ENCODE peak calls at places on chromosome 9, in four cellular contexts. One of them, this sample, is unnamed.

GRCh38 chr9:4569101-4569500 is 78.8 kb downstream of the SLC1A1 start:
- DNase-seq in GM13977: no peak
- DNase-seq in GM12864: no peak
- DNase-seq in natural killer cell: no peak
- DNase-seq in this sample: no peak

GRCh38 chr9:8826281-8826680 is 1026.7 kb upstream of the DMAC1 start:
- DNase-seq in GM13977: no peak
- DNase-seq in GM12864: no peak
- DNase-seq in natural killer cell: no peak
- DNase-seq in this sample: no peak

GRCh38 chr9:13410566-13411031 is 131.1 kb upstream of the MPDZ start:
- DNase-seq in GM13977: no peak
- DNase-seq in GM12864: no peak
- DNase-seq in natural killer cell: no peak
- DNase-seq in this sample: no peak

GRCh38 chr9:98777618-98778017 is 18.7 kb downstream of the ANKS6 start:
- DNase-seq in GM13977: no peak
- DNase-seq in GM12864: no peak
- DNase-seq in natural killer cell: no peak
- DNase-seq in this sample: no peak

GRCh38 chr9:74772126-74772525 is 115.6 kb downstream of the TRPM6 start:
- DNase-seq in GM13977: peak
- DNase-seq in GM12864: no peak
- DNase-seq in natural killer cell: no peak
- DNase-seq in this sample: no peak

GRCh38 chr9:2469681-2470141 is 151.9 kb upstream of the VLDLR start:
- DNase-seq in GM13977: no peak
- DNase-seq in GM12864: no peak
- DNase-seq in natural killer cell: no peak
- DNase-seq in this sample: no peak

GRCh38 chr9:75152416-75152815 is 64.1 kb downstream of the OSTF1 start:
- DNase-seq in GM13977: no peak
- DNase-seq in GM12864: no peak
- DNase-seq in natural killer cell: peak
- DNase-seq in this sample: no peak

GRCh38 chr9:99411479-99412100 is 189.5 kb downstream of the SEC61B start:
- DNase-seq in GM13977: no peak
- DNase-seq in GM12864: no peak
- DNase-seq in natural killer cell: no peak
- DNase-seq in this sample: no peak

GRCh38 chr9:19409406-19410194 is 791 bp downstream of the ACER2 start:
- DNase-seq in GM13977: peak
- DNase-seq in GM12864: no peak
- DNase-seq in natural killer cell: no peak
- DNase-seq in this sample: no peak

GRCh38 chr9:121463026-121463827 is 36.4 kb downstream of the GGTA1 start:
- DNase-seq in GM13977: peak
- DNase-seq in GM12864: no peak
- DNase-seq in natural killer cell: no peak
- DNase-seq in this sample: peak

GRCh38 chr9:97873410-97873809 is 20.4 kb downstream of the FOXE1 start:
- DNase-seq in GM13977: no peak
- DNase-seq in GM12864: no peak
- DNase-seq in natural killer cell: no peak
- DNase-seq in this sample: no peak

GRCh38 chr9:100499866-100500265 is 26.9 kb downstream of the TMEFF1 start:
- DNase-seq in GM13977: no peak
- DNase-seq in GM12864: no peak
- DNase-seq in natural killer cell: no peak
- DNase-seq in this sample: no peak

GRCh38 chr9:100511205-100511604 is 38.3 kb downstream of the TMEFF1 start:
- DNase-seq in GM13977: no peak
- DNase-seq in GM12864: no peak
- DNase-seq in natural killer cell: no peak
- DNase-seq in this sample: no peak

DNA sequence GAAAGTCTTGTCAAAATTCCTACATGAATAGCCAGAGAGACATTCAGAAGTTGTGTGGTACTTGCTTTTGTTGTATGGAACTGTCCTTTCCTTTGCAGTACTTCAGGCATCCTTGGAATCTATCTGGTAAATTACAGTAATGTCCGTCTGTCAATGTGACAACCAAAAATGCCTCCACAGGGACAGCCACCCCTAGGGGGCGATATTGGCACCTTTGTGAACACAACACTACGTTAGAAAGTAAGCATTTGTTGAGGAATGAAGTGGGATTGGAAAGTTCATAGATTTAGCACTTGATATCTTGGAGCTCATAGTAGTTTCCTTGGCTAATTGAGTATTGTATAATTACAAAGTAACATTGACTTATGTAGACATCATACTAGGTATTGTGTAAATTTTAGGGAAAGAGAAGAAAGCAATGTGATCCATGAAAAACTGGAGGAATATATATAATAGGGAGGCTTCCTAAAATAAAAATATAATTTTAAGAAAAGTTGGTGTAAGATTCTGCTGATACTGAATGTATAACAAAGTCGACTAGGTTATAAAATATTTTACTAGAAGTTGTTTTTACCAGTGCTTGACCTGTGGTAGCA is 32.7 kb downstream of the TMEFF1 start:
- DNase-seq in GM13977: peak
- DNase-seq in GM12864: peak
- DNase-seq in natural killer cell: peak
- DNase-seq in this sample: peak
- TF ChIP-seq CTCF in GM13977: peak
- TF ChIP-seq CTCF in GM12864: peak
- TF ChIP-seq CTCF in natural killer cell: peak
- TF ChIP-seq CTCF in this sample: peak

DNA sequence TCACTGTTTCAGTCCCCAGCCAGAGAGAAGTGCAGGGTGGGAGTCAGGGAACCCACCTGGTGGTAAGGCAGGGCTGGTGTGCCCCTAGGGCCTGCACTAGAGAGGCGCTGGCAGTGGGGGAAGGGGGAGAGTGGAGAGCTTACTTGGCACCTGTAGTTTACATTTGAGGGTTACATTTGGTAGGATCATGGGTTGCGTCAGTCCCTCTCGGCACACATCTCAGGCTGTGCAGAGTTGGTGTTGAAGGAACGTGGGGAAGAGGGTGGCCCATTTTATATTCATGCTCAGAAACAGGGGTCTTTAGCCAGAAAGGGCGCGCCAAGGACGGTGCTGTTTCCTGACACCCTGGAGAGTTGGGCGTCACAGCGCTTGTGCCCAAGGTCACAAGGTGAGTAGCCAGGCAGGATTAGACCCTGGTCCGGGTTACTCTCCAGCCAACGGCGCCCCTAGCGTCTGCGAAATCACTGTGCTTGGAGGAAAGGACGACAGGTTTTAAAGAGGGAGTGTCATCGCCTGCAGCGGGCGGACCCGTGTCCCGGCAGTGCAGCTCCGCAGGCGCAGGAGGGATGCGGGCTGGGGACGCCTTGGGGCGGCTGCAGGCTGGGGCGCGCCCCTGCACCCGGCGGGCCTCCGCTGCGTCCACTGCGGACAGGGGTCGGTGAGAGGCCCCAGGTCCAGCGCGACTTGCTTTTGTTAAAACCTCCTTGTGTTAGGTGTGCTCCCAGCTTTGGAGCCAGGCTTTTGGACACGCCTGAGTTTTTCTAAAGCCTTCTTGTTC is 272.6 kb downstream of the FANCC start:
- DNase-seq in GM13977: no peak
- DNase-seq in GM12864: no peak
- DNase-seq in natural killer cell: no peak
- DNase-seq in this sample: peak
- TF ChIP-seq CTCF in GM13977: no peak
- TF ChIP-seq CTCF in GM12864: no peak
- TF ChIP-seq CTCF in natural killer cell: no peak
- TF ChIP-seq CTCF in this sample: peak

GRCh38 chr9:133396952-133397351 is 20.8 kb downstream of the STKLD1 start:
- DNase-seq in GM13977: no peak
- DNase-seq in GM12864: no peak
- DNase-seq in natural killer cell: no peak
- DNase-seq in this sample: no peak
- TF ChIP-seq CTCF in GM13977: peak
- TF ChIP-seq CTCF in GM12864: peak
- TF ChIP-seq CTCF in natural killer cell: no peak
- TF ChIP-seq CTCF in this sample: peak

GRCh38 chr9:79757906-79758669 is 186.3 kb downstream of the TLE4 start:
- DNase-seq in GM13977: no peak
- DNase-seq in GM12864: no peak
- DNase-seq in natural killer cell: no peak
- DNase-seq in this sample: no peak
- TF ChIP-seq CTCF in GM13977: peak
- TF ChIP-seq CTCF in GM12864: peak
- TF ChIP-seq CTCF in natural killer cell: peak
- TF ChIP-seq CTCF in this sample: peak

DNA sequence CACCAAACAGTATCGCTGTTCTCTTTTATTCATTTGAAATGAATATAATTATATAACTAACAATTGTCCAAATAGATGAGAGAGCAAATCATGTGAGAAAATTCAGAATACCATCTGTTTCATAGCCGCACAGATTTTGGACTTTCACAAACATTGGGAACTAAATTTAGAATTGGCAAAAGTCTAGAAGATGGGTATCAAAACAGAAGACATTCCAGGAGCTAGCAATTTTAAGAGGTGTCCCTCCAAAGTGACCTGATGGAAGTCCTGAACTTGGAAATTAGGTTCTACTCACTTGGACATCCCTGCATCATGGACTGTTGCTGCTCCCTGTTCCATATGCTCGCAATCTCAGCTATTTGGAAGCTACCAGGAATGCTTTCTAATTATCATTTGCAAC is 56.9 kb upstream of the FSD1L start:
- DNase-seq in GM13977: no peak
- DNase-seq in GM12864: no peak
- DNase-seq in natural killer cell: no peak
- DNase-seq in this sample: no peak
- TF ChIP-seq CTCF in GM13977: no peak
- TF ChIP-seq CTCF in GM12864: no peak
- TF ChIP-seq CTCF in natural killer cell: no peak
- TF ChIP-seq CTCF in this sample: no peak

DNA sequence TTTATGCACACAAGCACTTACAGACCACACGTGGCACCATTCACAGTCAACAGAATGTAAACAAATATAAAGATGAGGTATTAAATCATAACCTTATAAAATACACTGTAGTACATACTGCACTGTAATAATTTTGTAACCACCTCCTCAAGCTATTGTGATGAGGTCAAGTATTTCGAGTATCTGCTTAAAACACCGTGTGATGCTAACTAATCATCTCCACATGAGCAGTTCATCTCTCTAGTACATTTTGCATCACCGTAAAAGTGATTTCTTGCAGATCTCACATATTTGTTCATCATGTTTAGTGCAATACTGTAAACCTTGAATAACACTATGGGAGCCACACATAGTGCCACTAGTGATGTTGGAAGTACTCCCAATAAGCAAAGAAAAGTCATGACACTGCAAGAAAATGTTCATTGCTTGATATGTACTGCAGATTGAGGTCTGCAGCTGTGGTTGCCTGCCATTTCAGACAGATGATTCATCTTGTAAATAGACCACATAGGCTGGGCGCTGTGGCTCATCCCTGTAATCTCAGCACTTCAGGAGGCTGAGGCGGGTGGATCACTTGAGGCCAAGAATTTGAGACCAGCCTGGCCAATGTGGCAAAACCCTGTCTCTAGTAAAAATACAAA is 44.3 kb downstream of the FOXB2 start:
- DNase-seq in GM13977: no peak
- DNase-seq in GM12864: no peak
- DNase-seq in natural killer cell: no peak
- DNase-seq in this sample: no peak
- TF ChIP-seq CTCF in GM13977: no peak
- TF ChIP-seq CTCF in GM12864: no peak
- TF ChIP-seq CTCF in natural killer cell: no peak
- TF ChIP-seq CTCF in this sample: no peak

This sample was measured in progenitor cell of endocrine pancreas.